ENCODE peak calls at places on chromosomes 4 and X, in six cellular contexts. V, S, U, Y, R and Z are unnamed samples.

GRCh38 chr4:77734928-77735327 is 84.2 kb downstream of the CNOT6L start:
- DNase-seq in V (no peak), S (no peak), U (no peak), Y (peak), R (no peak), Z (peak)

GRCh38 chrX:42028113-42028512 is 104.8 kb upstream of the CASK start:
- DNase-seq in V (no peak), S (no peak), U (no peak), Y (no peak), R (no peak), Z (no peak)

GRCh38 chr4:87274803-87275202 is 47.9 kb downstream of the HSD17B13 start:
- DNase-seq in V (no peak), S (no peak), U (no peak), Y (no peak), R (no peak), Z (no peak)

GRCh38 chrX:53479295-53479694 is 45.1 kb upstream of the HSD17B10 start:
- DNase-seq in V (no peak), S (no peak), U (no peak), Y (peak), R (peak), Z (no peak)

GRCh38 chrX:135087867-135088266 is 32.5 kb downstream of the ETDB start:
- DNase-seq in V (no peak), S (no peak), U (no peak), Y (no peak), R (no peak), Z (no peak)

GRCh38 chr4:174505892-174506291 is 16.4 kb downstream of the HPGD start:
- DNase-seq in V (no peak), S (no peak), U (no peak), Y (peak), R (no peak), Z (no peak)

GRCh38 chr4:140884431-140885058 is 128.4 kb upstream of the TBC1D9 start:
- DNase-seq in V (no peak), S (no peak), U (no peak), Y (peak), R (peak), Z (peak)

GRCh38 chr4:133147922-133148689 is 988 bp upstream of the PCDH10 start:
- DNase-seq in V (no peak), S (no peak), U (no peak), Y (no peak), R (peak), Z (no peak)

GRCh38 chrX:54452920-54453319 is 12.7 kb downstream of the TSR2 start:
- DNase-seq in V (no peak), S (no peak), U (no peak), Y (no peak), R (peak), Z (no peak)

GRCh38 chrX:147072747-147073146 is 258.2 kb upstream of the CXorf51A start:
- DNase-seq in V (no peak), S (no peak), U (no peak), Y (no peak), R (no peak), Z (no peak)

GRCh38 chr4:2790583-2791517 is 2.0 kb upstream of the SH3BP2 start:
- DNase-seq in V (no peak), S (peak), U (no peak), Y (no peak), R (no peak), Z (no peak)